ENCODE peak calls at places on chromosomes 4 and X, in five cellular contexts. N is lung, O is left ventricle myocardium inferior, L is NCI-H345, Z is iPS-NIHi11. H is an unnamed sample.

GRCh38 chrX:13898084-13898483 is 81.2 kb upstream of the GPM6B start:
- DNase-seq in N (no peak), O (no peak), L (peak; percentile 0), Z (peak; percentile 14), H (no peak)

GRCh38 chr4:149164282-149164681 is 651.4 kb downstream of the IQCM start:
- DNase-seq in N (no peak), O (no peak), L (no peak), Z (peak; percentile 53), H (no peak)

GRCh38 chr4:46329118-46329976 is 60.6 kb downstream of the GABRA2 start:
- DNase-seq in N (no peak), O (no peak), L (no peak), Z (peak; percentile 35), H (peak; percentile 8)

GRCh38 chrX:11423362-11423818 is 130.2 kb downstream of the AMELX start:
- DNase-seq in N (peak; percentile 33), O (no peak), L (no peak), Z (no peak), H (no peak)

GRCh38 chr4:43457866-43458265 is 565.4 kb downstream of the GRXCR1 start:
- DNase-seq in N (no peak), O (no peak), L (no peak), Z (no peak), H (no peak)

GRCh38 chr4:110637408-110638131 is 14.7 kb upstream of the PITX2 start:
- DNase-seq in N (no peak), O (no peak), L (no peak), Z (peak; percentile 28), H (no peak)

GRCh38 chrX:119272882-119273806 is 37.1 kb downstream of the PGRMC1 start:
- DNase-seq in N (no peak), O (peak; percentile 21), L (no peak), Z (peak; percentile 83), H (no peak)

GRCh38 chr4:48196758-48197504 is 62.9 kb upstream of the TXK start:
- DNase-seq in N (no peak), O (no peak), L (no peak), Z (no peak), H (no peak)

GRCh38 chrX:136525738-136526606 is 6.0 kb upstream of the VGLL1 start:
- DNase-seq in N (peak; percentile 40), O (peak; percentile 72), L (no peak), Z (no peak), H (peak; percentile 2)

GRCh38 chr4:159105761-159106243 is 2.9 kb downstream of the RAPGEF2 start:
- DNase-seq in N (no peak), O (no peak), L (no peak), Z (no peak), H (no peak)

GRCh38 chr4:137283737-137284136 is 248.6 kb downstream of the PCDH18 start:
- DNase-seq in N (no peak), O (no peak), L (peak; percentile 5), Z (peak; percentile 11), H (no peak)

GRCh38 chrX:133229361-133229760 is 11.2 kb upstream of the TFDP3 start:
- DNase-seq in N (no peak), O (no peak), L (no peak), Z (no peak), H (no peak)

GRCh38 chr4:143294310-143294709 is 42.4 kb upstream of the GAB1 start:
- DNase-seq in N (peak; percentile 65), O (peak; percentile 85), L (no peak), Z (no peak), H (no peak)

GRCh38 chr4:67160409-67160808 is 384.9 kb downstream of the CENPC start:
- DNase-seq in N (no peak), O (no peak), L (no peak), Z (no peak), H (no peak)

GRCh38 chr4:178136736-178137345 is 694.6 kb upstream of the AGA start:
- DNase-seq in N (no peak), O (no peak), L (no peak), Z (no peak), H (no peak)

GRCh38 chr4:106624674-106625073 is 256.1 kb upstream of the GIMD1 start:
- DNase-seq in N (no peak), O (no peak), L (no peak), Z (no peak), H (no peak)

GRCh38 chrX:39484159-39484558 is 613.6 kb downstream of the BCOR start:
- DNase-seq in N (no peak), O (no peak), L (no peak), Z (no peak), H (no peak)

GRCh38 chr4:4734425-4734824 is 125.0 kb upstream of the MSX1 start:
- DNase-seq in N (no peak), O (no peak), L (no peak), Z (no peak), H (no peak)

GRCh38 chr4:150514709-150515108 is 67.2 kb upstream of the MAB21L2 start:
- DNase-seq in N (no peak), O (no peak), L (no peak), Z (no peak), H (no peak)

GRCh38 chr4:2408976-2409375 is 9.5 kb downstream of the ZFYVE28 start:
- DNase-seq in N (no peak), O (no peak), L (no peak), Z (no peak), H (no peak)

GRCh38 chr4:54066088-54066415 is 1.6 kb upstream of the CHIC2 start:
- DNase-seq in N (no peak), O (no peak), L (no peak), Z (no peak), H (no peak)

GRCh38 chrX:78652971-78653822 is 5.9 kb downstream of the RTL3 start:
- DNase-seq in N (no peak), O (no peak), L (no peak), Z (peak; percentile 4), H (no peak)

GRCh38 chr4:76562161-76562560 is 127.1 kb downstream of the SHROOM3 start:
- DNase-seq in N (no peak), O (no peak), L (no peak), Z (no peak), H (no peak)

GRCh38 chr4:140095694-140096482 is 58.1 kb downstream of the MAML3 start:
- DNase-seq in N (no peak), O (peak; percentile 33), L (no peak), Z (peak; percentile 18), H (no peak)

GRCh38 chrX:51461053-51462050 is 35.0 kb downstream of the NUDT11 start:
- DNase-seq in N (no peak), O (no peak), L (no peak), Z (no peak), H (no peak)

GRCh38 chr4:5710065-5710961 is 688 bp upstream of the EVC start:
- DNase-seq in N (no peak), O (no peak), L (peak; percentile 41), Z (peak; percentile 26), H (no peak)

GRCh38 chr4:4327652-4328121 is 37.6 kb downstream of the ZBTB49 start:
- DNase-seq in N (no peak), O (peak; percentile 34), L (no peak), Z (peak; percentile 88), H (no peak)

GRCh38 chrX:35392232-35392631 is 405.9 kb upstream of the MAGEB16 start:
- DNase-seq in N (no peak), O (no peak), L (no peak), Z (no peak), H (no peak)

GRCh38 chr4:2753444-2753843 is 2.7 kb downstream of the TNIP2 start:
- DNase-seq in N (no peak), O (no peak), L (no peak), Z (no peak), H (no peak)

GRCh38 chr4:169263791-169264392 is 6.9 kb downstream of the SH3RF1 start:
- DNase-seq in N (peak; percentile 80), O (peak; percentile 46), L (no peak), Z (no peak), H (no peak)

GRCh38 chrX:109886122-109886761 is 116.7 kb upstream of the TMEM164 start:
- DNase-seq in N (no peak), O (peak; percentile 15), L (peak; percentile 26), Z (peak; percentile 55), H (no peak)

GRCh38 chrX:80747832-80748231 is 61.8 kb downstream of the BRWD3 start:
- DNase-seq in N (no peak), O (no peak), L (no peak), Z (no peak), H (no peak)

GRCh38 chr4:163161536-163162205 is 5.0 kb downstream of the NAF1 start:
- DNase-seq in N (no peak), O (no peak), L (no peak), Z (no peak), H (no peak)